ENCODE peak calls at places on chromosomes 16 and 17, in ten cellular contexts. One of them, this sample, is unnamed.

GRCh38 chr17:72456026-72456569 is 335.3 kb downstream of the SOX9 start:
- DNase-seq in esophagus squamous epithelium: no peak
- DNase-seq in A549: peak; percentile 97
- DNase-seq in mammary epithelial cell: peak; percentile 75
- DNase-seq in mucosa of descending colon: peak; percentile 70
- DNase-seq in endodermal cell: no peak
- DNase-seq in SJCRH30: no peak
- DNase-seq in testis: no peak
- DNase-seq in left ventricle myocardium inferior: no peak
- DNase-seq in thyroid gland: no peak
- DNase-seq in this sample: no peak

GRCh38 chr16:49024016-49024415 is 257.6 kb downstream of the CBLN1 start:
- DNase-seq in endodermal cell: no peak
- DNase-seq in SJCRH30: no peak
- DNase-seq in esophagus squamous epithelium: no peak
- DNase-seq in mammary epithelial cell: no peak
- DNase-seq in mucosa of descending colon: no peak
- DNase-seq in testis: no peak
- DNase-seq in A549: no peak
- DNase-seq in thyroid gland: no peak
- DNase-seq in left ventricle myocardium inferior: no peak
- DNase-seq in this sample: no peak

GRCh38 chr17:44152875-44153274 is 11.1 kb downstream of the HROB start:
- DNase-seq in thyroid gland: no peak
- DNase-seq in mucosa of descending colon: no peak
- DNase-seq in SJCRH30: no peak
- DNase-seq in left ventricle myocardium inferior: no peak
- DNase-seq in A549: no peak
- DNase-seq in esophagus squamous epithelium: no peak
- DNase-seq in mammary epithelial cell: peak; percentile 85
- DNase-seq in testis: no peak
- DNase-seq in endodermal cell: no peak
- DNase-seq in this sample: no peak

GRCh38 chr16:529012-529575 is 1.6 kb downstream of the CAPN15 start:
- DNase-seq in testis: no peak
- DNase-seq in endodermal cell: no peak
- DNase-seq in mucosa of descending colon: peak; percentile 65
- DNase-seq in left ventricle myocardium inferior: no peak
- DNase-seq in SJCRH30: peak; percentile 35
- DNase-seq in esophagus squamous epithelium: no peak
- DNase-seq in thyroid gland: no peak
- DNase-seq in A549: no peak
- DNase-seq in mammary epithelial cell: no peak
- DNase-seq in this sample: no peak

GRCh38 chr16:15879255-15879804 is 9.1 kb downstream of the CEP20 start:
- DNase-seq in left ventricle myocardium inferior: no peak
- DNase-seq in SJCRH30: no peak
- DNase-seq in mammary epithelial cell: peak; percentile 87
- DNase-seq in esophagus squamous epithelium: no peak
- DNase-seq in A549: peak; percentile 91
- DNase-seq in mucosa of descending colon: no peak
- DNase-seq in endodermal cell: no peak
- DNase-seq in thyroid gland: no peak
- DNase-seq in testis: no peak
- DNase-seq in this sample: no peak

GRCh38 chr17:17480593-17481148 is 3.9 kb downstream of the MED9 start:
- DNase-seq in mucosa of descending colon: no peak
- DNase-seq in A549: no peak
- DNase-seq in thyroid gland: no peak
- DNase-seq in esophagus squamous epithelium: no peak
- DNase-seq in SJCRH30: no peak
- DNase-seq in testis: no peak
- DNase-seq in mammary epithelial cell: peak; percentile 68
- DNase-seq in endodermal cell: no peak
- DNase-seq in left ventricle myocardium inferior: no peak
- DNase-seq in this sample: no peak

GRCh38 chr17:11948791-11949190 is 48.5 kb downstream of the ZNF18 start:
- DNase-seq in esophagus squamous epithelium: no peak
- DNase-seq in SJCRH30: peak; percentile 55
- DNase-seq in thyroid gland: peak; percentile 35
- DNase-seq in mammary epithelial cell: peak; percentile 78
- DNase-seq in left ventricle myocardium inferior: no peak
- DNase-seq in endodermal cell: no peak
- DNase-seq in mucosa of descending colon: no peak
- DNase-seq in testis: no peak
- DNase-seq in A549: peak; percentile 22
- DNase-seq in this sample: peak; percentile 59

GRCh38 chr17:74775409-74776043 is 619 bp downstream of the NAT9 start:
- DNase-seq in left ventricle myocardium inferior: no peak
- DNase-seq in SJCRH30: no peak
- DNase-seq in mucosa of descending colon: no peak
- DNase-seq in mammary epithelial cell: no peak
- DNase-seq in testis: no peak
- DNase-seq in thyroid gland: no peak
- DNase-seq in A549: no peak
- DNase-seq in endodermal cell: no peak
- DNase-seq in esophagus squamous epithelium: no peak
- DNase-seq in this sample: no peak

DNA sequence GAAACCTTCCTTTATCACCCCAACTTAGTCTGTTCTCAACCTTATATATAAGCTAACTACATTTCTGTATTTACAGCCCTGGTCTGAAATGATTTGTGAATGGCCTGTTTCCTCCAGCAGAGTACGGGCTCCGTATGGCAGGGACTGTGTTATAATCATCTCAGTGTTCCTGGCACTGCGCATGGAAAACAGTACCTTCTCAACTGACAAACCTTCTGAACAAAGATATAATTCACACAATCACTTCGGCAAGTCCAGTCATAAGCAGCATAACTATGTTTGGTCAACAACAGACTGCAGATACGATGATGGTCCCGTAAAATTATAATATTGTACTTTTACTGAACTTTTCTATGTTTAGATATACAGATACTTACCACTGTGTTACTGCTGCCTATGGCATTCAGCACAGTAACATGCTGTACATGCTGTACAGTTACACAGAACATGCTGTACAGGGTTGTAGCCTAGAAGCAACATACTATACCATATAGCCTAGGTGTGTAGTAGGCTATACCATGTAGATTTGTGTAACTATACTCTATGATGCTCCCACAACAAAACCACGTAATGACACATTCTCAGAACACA is 30.0 kb downstream of the ANKFY1 start:
- DNase-seq in mucosa of descending colon: no peak
- DNase-seq in A549: no peak
- DNase-seq in endodermal cell: no peak
- DNase-seq in esophagus squamous epithelium: no peak
- DNase-seq in testis: no peak
- DNase-seq in SJCRH30: no peak
- DNase-seq in left ventricle myocardium inferior: no peak
- DNase-seq in mammary epithelial cell: no peak
- DNase-seq in thyroid gland: no peak
- DNase-seq in this sample: peak; percentile 41
- H3K4me1 ChIP-seq in mucosa of descending colon: peaks cover 7% of the 10 kb centered on the region
- H3K4me1 ChIP-seq in A549: peaks cover 22% of the 10 kb centered on the region
- H3K4me1 ChIP-seq in endodermal cell: no peaks in the 10 kb centered on the region
- H3K4me1 ChIP-seq in esophagus squamous epithelium: peaks cover 50% of the 10 kb centered on the region
- H3K4me1 ChIP-seq in testis: peaks cover 3% of the 10 kb centered on the region
- H3K4me1 ChIP-seq in SJCRH30: peaks cover 12% of the 10 kb centered on the region
- H3K4me1 ChIP-seq in left ventricle myocardium inferior: peaks cover 80% of the 10 kb centered on the region
- H3K4me1 ChIP-seq in mammary epithelial cell: peaks cover 42% of the 10 kb centered on the region
- H3K4me1 ChIP-seq in thyroid gland: peaks cover 13% of the 10 kb centered on the region
- H3K4me1 ChIP-seq in this sample: peaks cover 8% of the 10 kb centered on the region

DNA sequence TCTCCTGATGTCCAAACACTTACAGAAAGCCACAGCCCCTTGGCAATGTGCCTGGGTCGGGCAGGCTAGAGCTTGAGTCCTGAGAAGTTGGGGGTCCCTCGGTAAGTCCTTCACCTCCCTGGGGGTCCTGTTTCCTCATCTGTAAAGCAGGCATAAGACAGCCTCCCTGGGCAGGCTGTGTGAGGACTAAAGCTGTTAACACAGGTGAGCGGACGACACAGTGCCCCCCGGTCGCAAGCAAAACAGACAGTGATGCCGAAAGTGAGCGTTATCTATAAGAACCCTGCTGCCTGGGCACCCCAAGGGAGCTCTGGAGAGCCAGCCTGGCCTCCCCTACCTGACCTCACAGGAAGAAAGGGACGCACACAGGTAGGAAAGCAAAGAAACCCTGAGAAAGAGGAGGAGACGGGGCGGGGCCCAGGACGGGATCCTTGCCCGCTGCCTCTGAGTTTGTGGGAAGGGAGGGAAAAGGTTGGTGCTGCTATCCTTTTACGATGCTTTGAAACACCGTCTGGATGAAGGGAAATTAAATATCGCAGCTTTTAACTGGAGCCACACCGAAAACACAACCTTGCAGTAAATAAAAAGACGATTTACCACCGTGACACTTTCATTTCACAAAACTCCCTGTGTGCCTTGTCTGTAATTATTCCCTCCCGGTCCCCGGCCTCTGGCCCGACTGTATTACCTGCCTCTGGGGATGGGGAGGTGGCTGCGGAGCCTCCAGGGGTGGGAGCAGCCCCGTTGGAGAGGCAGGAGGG is 67.1 kb downstream of the ENGASE start:
- DNase-seq in mammary epithelial cell: no peak
- DNase-seq in esophagus squamous epithelium: no peak
- DNase-seq in thyroid gland: no peak
- DNase-seq in A549: no peak
- DNase-seq in endodermal cell: no peak
- DNase-seq in testis: no peak
- DNase-seq in SJCRH30: no peak
- DNase-seq in left ventricle myocardium inferior: no peak
- DNase-seq in mucosa of descending colon: no peak
- DNase-seq in this sample: no peak
- H3K4me1 ChIP-seq in mammary epithelial cell: no peaks in the 10 kb centered on the region
- H3K4me1 ChIP-seq in esophagus squamous epithelium: peaks cover 11% of the 10 kb centered on the region
- H3K4me1 ChIP-seq in thyroid gland: no peaks in the 10 kb centered on the region
- H3K4me1 ChIP-seq in A549: no peaks in the 10 kb centered on the region
- H3K4me1 ChIP-seq in endodermal cell: no peaks in the 10 kb centered on the region
- H3K4me1 ChIP-seq in testis: peaks cover 9% of the 10 kb centered on the region
- H3K4me1 ChIP-seq in SJCRH30: no peaks in the 10 kb centered on the region
- H3K4me1 ChIP-seq in left ventricle myocardium inferior: peaks cover 6% of the 10 kb centered on the region
- H3K4me1 ChIP-seq in mucosa of descending colon: no peaks in the 10 kb centered on the region
- H3K4me1 ChIP-seq in this sample: no peaks in the 10 kb centered on the region

GRCh38 chr17:48596735-48597491 is 3.3 kb upstream of the HOXB5 start:
- DNase-seq in mucosa of descending colon: no peak
- DNase-seq in endodermal cell: no peak
- DNase-seq in mammary epithelial cell: no peak
- DNase-seq in esophagus squamous epithelium: no peak
- DNase-seq in SJCRH30: no peak
- DNase-seq in testis: no peak
- DNase-seq in left ventricle myocardium inferior: no peak
- DNase-seq in thyroid gland: no peak
- DNase-seq in A549: no peak
- DNase-seq in this sample: peak; percentile 54

GRCh38 chr17:48597492-48597774 is 3.9 kb upstream of the HOXB5 start:
- DNase-seq in testis: no peak
- DNase-seq in endodermal cell: peak; percentile 65
- DNase-seq in thyroid gland: no peak
- DNase-seq in esophagus squamous epithelium: no peak
- DNase-seq in mammary epithelial cell: no peak
- DNase-seq in A549: no peak
- DNase-seq in SJCRH30: no peak
- DNase-seq in mucosa of descending colon: no peak
- DNase-seq in left ventricle myocardium inferior: no peak
- DNase-seq in this sample: no peak

GRCh38 chr17:48599373-48599772 is 5.4 kb downstream of the HOXB6 start:
- DNase-seq in testis: no peak
- DNase-seq in esophagus squamous epithelium: no peak
- DNase-seq in SJCRH30: no peak
- DNase-seq in mucosa of descending colon: no peak
- DNase-seq in left ventricle myocardium inferior: no peak
- DNase-seq in thyroid gland: no peak
- DNase-seq in endodermal cell: no peak
- DNase-seq in mammary epithelial cell: no peak
- DNase-seq in A549: no peak
- DNase-seq in this sample: no peak

GRCh38 chr17:48598727-48599126 is 5.1 kb upstream of the HOXB5 start:
- DNase-seq in A549: no peak
- DNase-seq in thyroid gland: no peak
- DNase-seq in left ventricle myocardium inferior: no peak
- DNase-seq in SJCRH30: no peak
- DNase-seq in endodermal cell: no peak
- DNase-seq in esophagus squamous epithelium: no peak
- DNase-seq in mammary epithelial cell: no peak
- DNase-seq in testis: no peak
- DNase-seq in mucosa of descending colon: no peak
- DNase-seq in this sample: no peak

GRCh38 chr17:48597775-48598631 is 4.4 kb upstream of the HOXB5 start:
- DNase-seq in testis: no peak
- DNase-seq in left ventricle myocardium inferior: no peak
- DNase-seq in mucosa of descending colon: peak; percentile 90
- DNase-seq in esophagus squamous epithelium: no peak
- DNase-seq in A549: no peak
- DNase-seq in endodermal cell: peak; percentile 83
- DNase-seq in thyroid gland: peak; percentile 23
- DNase-seq in SJCRH30: peak; percentile 53
- DNase-seq in mammary epithelial cell: peak; percentile 47
- DNase-seq in this sample: peak; percentile 75
- H3K4me1 ChIP-seq in testis: peaks cover 4% of the 10 kb centered on the region
- H3K4me1 ChIP-seq in left ventricle myocardium inferior: peaks cover 42% of the 10 kb centered on the region
- H3K4me1 ChIP-seq in mucosa of descending colon: peaks cover 44% of the 10 kb centered on the region
- H3K4me1 ChIP-seq in esophagus squamous epithelium: peaks cover 60% of the 10 kb centered on the region
- H3K4me1 ChIP-seq in A549: peaks cover 30% of the 10 kb centered on the region
- H3K4me1 ChIP-seq in endodermal cell: no peaks in the 10 kb centered on the region
- H3K4me1 ChIP-seq in thyroid gland: peaks cover 5% of the 10 kb centered on the region
- H3K4me1 ChIP-seq in SJCRH30: peaks cover 2% of the 10 kb centered on the region
- H3K4me1 ChIP-seq in mammary epithelial cell: peaks cover 26% of the 10 kb centered on the region
- H3K4me1 ChIP-seq in this sample: peaks cover 4% of the 10 kb centered on the region

GRCh38 chr16:9159839-9160550 is 68.6 kb downstream of the HAPSTR1 start:
- DNase-seq in testis: peak; percentile 78
- DNase-seq in mucosa of descending colon: peak; percentile 76
- DNase-seq in A549: peak; percentile 83
- DNase-seq in esophagus squamous epithelium: no peak
- DNase-seq in mammary epithelial cell: peak; percentile 68
- DNase-seq in SJCRH30: peak; percentile 43
- DNase-seq in thyroid gland: peak; percentile 63
- DNase-seq in left ventricle myocardium inferior: peak; percentile 33
- DNase-seq in endodermal cell: peak; percentile 95
- DNase-seq in this sample: no peak

GRCh38 chr16:9165601-9166220 is 74.3 kb downstream of the HAPSTR1 start:
- DNase-seq in endodermal cell: no peak
- DNase-seq in esophagus squamous epithelium: no peak
- DNase-seq in mammary epithelial cell: no peak
- DNase-seq in testis: no peak
- DNase-seq in mucosa of descending colon: no peak
- DNase-seq in thyroid gland: no peak
- DNase-seq in SJCRH30: no peak
- DNase-seq in left ventricle myocardium inferior: no peak
- DNase-seq in A549: no peak
- DNase-seq in this sample: no peak

GRCh38 chr16:9155876-9156275 is 64.4 kb downstream of the HAPSTR1 start:
- DNase-seq in esophagus squamous epithelium: no peak
- DNase-seq in A549: no peak
- DNase-seq in mucosa of descending colon: no peak
- DNase-seq in SJCRH30: no peak
- DNase-seq in left ventricle myocardium inferior: no peak
- DNase-seq in thyroid gland: no peak
- DNase-seq in mammary epithelial cell: no peak
- DNase-seq in testis: no peak
- DNase-seq in endodermal cell: no peak
- DNase-seq in this sample: no peak

GRCh38 chr16:9154576-9155410 is 63.3 kb downstream of the HAPSTR1 start:
- DNase-seq in mucosa of descending colon: no peak
- DNase-seq in esophagus squamous epithelium: no peak
- DNase-seq in thyroid gland: no peak
- DNase-seq in A549: no peak
- DNase-seq in left ventricle myocardium inferior: no peak
- DNase-seq in mammary epithelial cell: no peak
- DNase-seq in testis: no peak
- DNase-seq in endodermal cell: no peak
- DNase-seq in SJCRH30: peak; percentile 15
- DNase-seq in this sample: no peak

DNA sequence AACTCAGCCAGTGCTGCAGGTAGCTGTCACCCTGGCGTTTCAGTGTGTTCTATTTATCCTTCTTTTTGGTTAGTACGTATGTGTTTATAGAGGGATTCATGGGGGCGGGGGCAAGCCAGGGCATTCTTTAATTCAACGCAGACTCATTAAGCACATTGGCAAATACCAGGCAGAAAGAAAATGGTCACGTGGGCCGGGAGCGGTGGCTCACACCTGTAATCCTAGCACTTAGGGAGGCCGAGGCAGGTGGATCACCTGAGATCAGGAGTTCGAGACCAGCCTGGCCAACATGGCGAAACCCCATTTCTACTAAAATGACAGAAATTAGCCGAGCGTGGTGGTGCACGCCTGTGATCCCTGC is 69.1 kb downstream of the HAPSTR1 start:
- DNase-seq in testis: no peak
- DNase-seq in SJCRH30: no peak
- DNase-seq in thyroid gland: no peak
- DNase-seq in A549: no peak
- DNase-seq in endodermal cell: no peak
- DNase-seq in left ventricle myocardium inferior: no peak
- DNase-seq in esophagus squamous epithelium: no peak
- DNase-seq in mucosa of descending colon: no peak
- DNase-seq in mammary epithelial cell: no peak
- DNase-seq in this sample: no peak
- H3K4me1 ChIP-seq in testis: no peaks in the 10 kb centered on the region
- H3K4me1 ChIP-seq in SJCRH30: no peaks in the 10 kb centered on the region
- H3K4me1 ChIP-seq in thyroid gland: no peaks in the 10 kb centered on the region
- H3K4me1 ChIP-seq in A549: no peaks in the 10 kb centered on the region
- H3K4me1 ChIP-seq in endodermal cell: no peaks in the 10 kb centered on the region
- H3K4me1 ChIP-seq in left ventricle myocardium inferior: no peaks in the 10 kb centered on the region
- H3K4me1 ChIP-seq in esophagus squamous epithelium: peaks cover 7% of the 10 kb centered on the region
- H3K4me1 ChIP-seq in mucosa of descending colon: no peaks in the 10 kb centered on the region
- H3K4me1 ChIP-seq in mammary epithelial cell: no peaks in the 10 kb centered on the region
- H3K4me1 ChIP-seq in this sample: no peaks in the 10 kb centered on the region

This sample was measured in right cardiac atrium.